ENCODE peak calls at places on chromosome 5, in ten cellular contexts. One of them, this sample, is unnamed.

GRCh38 chr5:98205691-98206461 is 567.6 kb upstream of the RGMB start:
- DNase-seq in heart left ventricle: no peak
- DNase-seq in spleen: no peak
- DNase-seq in ovary: no peak
- DNase-seq in A549: no peak
- DNase-seq in body of pancreas: no peak
- DNase-seq in HCT116: no peak
- DNase-seq in H1: no peak
- DNase-seq in IMR-90: peak; percentile 43
- DNase-seq in suprapubic skin: no peak
- DNase-seq in this sample: no peak

GRCh38 chr5:21140987-21141386 is 1153.0 kb upstream of the CDH18 start:
- DNase-seq in A549: no peak
- DNase-seq in H1: no peak
- DNase-seq in HCT116: no peak
- DNase-seq in ovary: no peak
- DNase-seq in heart left ventricle: no peak
- DNase-seq in spleen: no peak
- DNase-seq in IMR-90: no peak
- DNase-seq in body of pancreas: no peak
- DNase-seq in suprapubic skin: no peak
- DNase-seq in this sample: no peak

GRCh38 chr5:159638954-159639559 is 277.2 kb upstream of the ADRA1B start:
- DNase-seq in HCT116: no peak
- DNase-seq in body of pancreas: no peak
- DNase-seq in ovary: no peak
- DNase-seq in A549: no peak
- DNase-seq in suprapubic skin: no peak
- DNase-seq in spleen: no peak
- DNase-seq in H1: no peak
- DNase-seq in IMR-90: peak; percentile 4
- DNase-seq in heart left ventricle: no peak
- DNase-seq in this sample: no peak

GRCh38 chr5:169583101-169583423 is 511 bp upstream of the SPDL1 start:
- DNase-seq in HCT116: no peak
- DNase-seq in A549: no peak
- DNase-seq in spleen: no peak
- DNase-seq in body of pancreas: no peak
- DNase-seq in H1: no peak
- DNase-seq in heart left ventricle: no peak
- DNase-seq in IMR-90: no peak
- DNase-seq in ovary: no peak
- DNase-seq in suprapubic skin: no peak
- DNase-seq in this sample: no peak

GRCh38 chr5:81773574-81773973 is 22.7 kb upstream of the SSBP2 start:
- DNase-seq in suprapubic skin: no peak
- DNase-seq in HCT116: no peak
- DNase-seq in H1: no peak
- DNase-seq in spleen: no peak
- DNase-seq in IMR-90: no peak
- DNase-seq in heart left ventricle: no peak
- DNase-seq in A549: no peak
- DNase-seq in ovary: no peak
- DNase-seq in body of pancreas: no peak
- DNase-seq in this sample: no peak

GRCh38 chr5:133924221-133924920 is 44.1 kb downstream of the C5orf15 start:
- DNase-seq in spleen: no peak
- DNase-seq in HCT116: no peak
- DNase-seq in A549: no peak
- DNase-seq in ovary: no peak
- DNase-seq in IMR-90: no peak
- DNase-seq in heart left ventricle: no peak
- DNase-seq in H1: no peak
- DNase-seq in suprapubic skin: no peak
- DNase-seq in body of pancreas: no peak
- DNase-seq in this sample: no peak

GRCh38 chr5:14157494-14157782 is 14.3 kb downstream of the TRIO start:
- DNase-seq in body of pancreas: no peak
- DNase-seq in heart left ventricle: no peak
- DNase-seq in ovary: no peak
- DNase-seq in IMR-90: no peak
- DNase-seq in spleen: no peak
- DNase-seq in suprapubic skin: no peak
- DNase-seq in HCT116: no peak
- DNase-seq in H1: no peak
- DNase-seq in A549: no peak
- DNase-seq in this sample: no peak

GRCh38 chr5:122775713-122776084 is 819 bp downstream of the SNX2 start:
- DNase-seq in spleen: no peak
- DNase-seq in suprapubic skin: no peak
- DNase-seq in ovary: no peak
- DNase-seq in body of pancreas: no peak
- DNase-seq in H1: no peak
- DNase-seq in A549: no peak
- DNase-seq in HCT116: no peak
- DNase-seq in heart left ventricle: no peak
- DNase-seq in IMR-90: no peak
- DNase-seq in this sample: no peak

GRCh38 chr5:138339086-138339456 is 1.0 kb downstream of the FAM53C start:
- DNase-seq in A549: no peak
- DNase-seq in spleen: no peak
- DNase-seq in HCT116: no peak
- DNase-seq in ovary: no peak
- DNase-seq in body of pancreas: no peak
- DNase-seq in H1: no peak
- DNase-seq in suprapubic skin: no peak
- DNase-seq in IMR-90: no peak
- DNase-seq in heart left ventricle: no peak
- DNase-seq in this sample: peak; percentile 22

GRCh38 chr5:138336952-138337684 is 948 bp upstream of the FAM53C start:
- DNase-seq in heart left ventricle: peak; percentile 80
- DNase-seq in ovary: peak; percentile 91
- DNase-seq in A549: peak; percentile 81
- DNase-seq in IMR-90: peak; percentile 79
- DNase-seq in body of pancreas: peak; percentile 81
- DNase-seq in HCT116: peak; percentile 81
- DNase-seq in suprapubic skin: peak; percentile 93
- DNase-seq in H1: no peak
- DNase-seq in spleen: no peak
- DNase-seq in this sample: peak; percentile 78

GRCh38 chr5:138339464-138339863 is 1.4 kb downstream of the FAM53C start:
- DNase-seq in spleen: no peak
- DNase-seq in HCT116: no peak
- DNase-seq in H1: no peak
- DNase-seq in suprapubic skin: no peak
- DNase-seq in IMR-90: no peak
- DNase-seq in heart left ventricle: no peak
- DNase-seq in body of pancreas: no peak
- DNase-seq in A549: no peak
- DNase-seq in ovary: no peak
- DNase-seq in this sample: no peak

GRCh38 chr5:138338411-138339085 is 482 bp downstream of the FAM53C start:
- DNase-seq in spleen: no peak
- DNase-seq in A549: no peak
- DNase-seq in IMR-90: no peak
- DNase-seq in ovary: no peak
- DNase-seq in body of pancreas: no peak
- DNase-seq in HCT116: no peak
- DNase-seq in H1: no peak
- DNase-seq in suprapubic skin: no peak
- DNase-seq in heart left ventricle: no peak
- DNase-seq in this sample: no peak

DNA sequence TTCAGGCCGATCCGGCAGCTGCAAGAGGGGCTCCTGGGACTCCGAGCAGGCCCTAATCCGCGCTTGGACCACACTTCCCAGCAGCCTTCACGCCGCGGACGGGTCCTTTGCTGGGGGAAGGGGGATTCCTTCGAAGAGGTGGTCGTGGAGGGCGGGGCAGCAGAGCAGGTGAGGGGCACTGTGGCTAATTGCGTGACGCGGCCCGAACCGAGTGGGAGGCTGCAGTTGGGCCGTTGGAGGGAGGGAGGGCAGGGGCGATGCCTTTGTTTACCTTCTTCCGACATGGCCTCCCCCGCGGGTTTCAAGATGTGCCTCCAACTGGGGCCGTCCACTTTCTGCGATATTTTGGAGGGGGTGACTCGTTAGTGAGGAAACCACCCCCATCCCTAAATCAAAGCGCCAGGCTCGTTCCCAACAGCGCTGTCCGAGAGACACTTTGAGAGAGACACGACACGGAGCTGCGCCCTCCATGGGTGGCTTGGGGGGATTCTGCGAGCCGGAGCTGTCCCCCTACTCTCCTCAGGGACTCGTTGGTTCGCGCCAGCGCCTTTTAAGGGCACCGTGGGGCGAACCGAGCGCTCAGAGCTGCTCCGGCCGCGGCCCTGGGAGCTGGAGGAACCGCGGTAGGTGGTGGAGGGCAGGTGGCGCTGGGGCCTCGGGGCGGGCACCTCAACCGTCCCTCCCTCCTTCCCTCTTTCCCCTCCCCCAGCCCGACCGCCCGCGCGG is at the start of gene FAM53C:
- DNase-seq in A549: peak; percentile 84
- DNase-seq in H1: peak; percentile 71
- DNase-seq in suprapubic skin: peak; percentile 95
- DNase-seq in heart left ventricle: peak; percentile 94
- DNase-seq in body of pancreas: peak; percentile 95
- DNase-seq in IMR-90: peak; percentile 89
- DNase-seq in HCT116: peak; percentile 89
- DNase-seq in spleen: peak; percentile 99
- DNase-seq in ovary: peak; percentile 93
- DNase-seq in this sample: peak; percentile 88
- TF ChIP-seq POLR2A in A549: peak; percentile 100
- TF ChIP-seq POLR2A in H1: peak; percentile 99
- TF ChIP-seq POLR2A in suprapubic skin: peak; percentile 99
- TF ChIP-seq POLR2A in heart left ventricle: peak; percentile 99
- TF ChIP-seq POLR2A in body of pancreas: peak; percentile 100
- TF ChIP-seq POLR2A in IMR-90: peak; percentile 100
- TF ChIP-seq POLR2A in HCT116: peak; percentile 99
- TF ChIP-seq POLR2A in spleen: peak; percentile 98
- TF ChIP-seq POLR2A in ovary: peak; percentile 96
- TF ChIP-seq POLR2A in this sample: peak; percentile 91

GRCh38 chr5:92662741-92663140 is 918.3 kb downstream of the NR2F1-AS1 start:
- DNase-seq in suprapubic skin: no peak
- DNase-seq in HCT116: no peak
- DNase-seq in H1: no peak
- DNase-seq in IMR-90: no peak
- DNase-seq in A549: no peak
- DNase-seq in ovary: no peak
- DNase-seq in spleen: no peak
- DNase-seq in body of pancreas: no peak
- DNase-seq in heart left ventricle: no peak
- DNase-seq in this sample: no peak

DNA sequence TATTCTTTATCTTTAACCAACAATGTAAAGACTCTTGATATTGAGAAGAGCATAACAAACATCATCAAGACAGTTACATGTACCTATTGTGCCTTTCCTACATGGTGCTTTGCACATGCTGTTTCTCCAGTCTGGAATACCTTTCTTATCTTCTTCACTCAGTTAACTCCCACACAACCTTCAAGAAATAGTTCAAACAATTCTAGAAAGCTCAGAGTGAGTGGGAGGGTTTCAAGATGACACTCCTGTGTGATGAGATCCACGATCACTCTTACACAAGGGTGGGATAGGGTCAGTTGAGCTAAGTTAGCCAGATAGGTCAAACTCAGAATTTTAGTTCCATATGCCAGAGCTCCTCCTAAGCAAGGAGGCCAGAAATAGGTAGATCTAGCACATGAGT is 915.5 kb downstream of the NR2F1-AS1 start:
- DNase-seq in body of pancreas: no peak
- DNase-seq in ovary: no peak
- DNase-seq in spleen: no peak
- DNase-seq in heart left ventricle: no peak
- DNase-seq in A549: no peak
- DNase-seq in HCT116: no peak
- DNase-seq in H1: no peak
- DNase-seq in suprapubic skin: no peak
- DNase-seq in IMR-90: no peak
- DNase-seq in this sample: no peak
- TF ChIP-seq CTCF in body of pancreas: no peak
- TF ChIP-seq CTCF in ovary: no peak
- TF ChIP-seq CTCF in spleen: no peak
- TF ChIP-seq CTCF in heart left ventricle: no peak
- TF ChIP-seq CTCF in A549: no peak
- TF ChIP-seq CTCF in HCT116: no peak
- TF ChIP-seq CTCF in H1: no peak
- TF ChIP-seq CTCF in suprapubic skin: no peak
- TF ChIP-seq CTCF in IMR-90: no peak
- TF ChIP-seq CTCF in this sample: no peak

GRCh38 chr5:126526493-126526892 is 68.5 kb downstream of the ALDH7A1 start:
- DNase-seq in H1: no peak
- DNase-seq in IMR-90: no peak
- DNase-seq in body of pancreas: no peak
- DNase-seq in suprapubic skin: no peak
- DNase-seq in HCT116: no peak
- DNase-seq in heart left ventricle: no peak
- DNase-seq in A549: no peak
- DNase-seq in ovary: no peak
- DNase-seq in spleen: no peak
- DNase-seq in this sample: no peak

GRCh38 chr5:126527158-126527557 is 67.9 kb downstream of the ALDH7A1 start:
- DNase-seq in body of pancreas: no peak
- DNase-seq in A549: no peak
- DNase-seq in heart left ventricle: no peak
- DNase-seq in suprapubic skin: no peak
- DNase-seq in spleen: no peak
- DNase-seq in ovary: no peak
- DNase-seq in HCT116: no peak
- DNase-seq in H1: no peak
- DNase-seq in IMR-90: no peak
- DNase-seq in this sample: no peak

GRCh38 chr5:126527892-126528291 is 67.1 kb downstream of the ALDH7A1 start:
- DNase-seq in H1: no peak
- DNase-seq in IMR-90: peak; percentile 98
- DNase-seq in body of pancreas: no peak
- DNase-seq in suprapubic skin: no peak
- DNase-seq in spleen: no peak
- DNase-seq in HCT116: no peak
- DNase-seq in A549: no peak
- DNase-seq in ovary: no peak
- DNase-seq in heart left ventricle: no peak
- DNase-seq in this sample: no peak

GRCh38 chr5:126523818-126524522 is 71.0 kb downstream of the ALDH7A1 start:
- DNase-seq in suprapubic skin: no peak
- DNase-seq in IMR-90: peak; percentile 14
- DNase-seq in body of pancreas: no peak
- DNase-seq in ovary: no peak
- DNase-seq in A549: no peak
- DNase-seq in spleen: no peak
- DNase-seq in heart left ventricle: no peak
- DNase-seq in H1: no peak
- DNase-seq in HCT116: no peak
- DNase-seq in this sample: no peak

DNA sequence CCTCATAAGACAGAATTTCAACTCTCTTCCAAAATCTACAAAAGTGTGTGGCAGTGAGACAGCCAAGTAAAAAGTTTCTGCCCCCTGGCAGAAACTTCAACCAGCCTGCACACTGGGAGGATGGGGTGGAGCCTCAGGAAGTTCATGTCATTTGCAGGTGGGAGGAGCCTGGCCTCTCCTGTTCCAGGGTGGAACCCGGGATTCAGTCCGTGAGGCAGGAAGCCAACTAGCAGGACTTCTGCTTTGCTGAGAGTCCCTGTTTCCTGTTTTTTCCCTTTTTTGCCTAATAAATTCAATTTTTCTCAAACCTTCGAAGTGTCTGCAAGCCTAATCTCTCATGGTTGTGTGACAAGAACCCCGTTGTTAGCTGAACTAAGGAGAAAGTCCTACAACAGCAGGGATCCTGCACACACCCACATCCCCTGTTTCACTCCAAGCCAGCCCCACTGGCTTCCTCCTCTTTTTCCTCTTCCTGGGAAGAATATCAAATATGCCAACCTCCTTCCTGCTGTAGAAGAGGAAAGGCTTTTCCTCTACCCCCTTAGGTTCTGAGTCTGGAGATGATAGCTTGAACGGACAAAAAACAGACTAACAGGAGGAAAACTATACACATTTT is 69.3 kb downstream of the ALDH7A1 start:
- DNase-seq in IMR-90: peak; percentile 31
- DNase-seq in A549: no peak
- DNase-seq in spleen: no peak
- DNase-seq in HCT116: peak; percentile 12
- DNase-seq in suprapubic skin: peak; percentile 86
- DNase-seq in ovary: peak; percentile 89
- DNase-seq in H1: no peak
- DNase-seq in body of pancreas: peak; percentile 56
- DNase-seq in heart left ventricle: peak; percentile 88
- DNase-seq in this sample: peak; percentile 45
- TF ChIP-seq POLR2A in IMR-90: no peak
- TF ChIP-seq POLR2A in A549: no peak
- TF ChIP-seq POLR2A in spleen: no peak
- TF ChIP-seq POLR2A in HCT116: no peak
- TF ChIP-seq POLR2A in suprapubic skin: no peak
- TF ChIP-seq POLR2A in ovary: peak; percentile 52
- TF ChIP-seq POLR2A in H1: no peak
- TF ChIP-seq POLR2A in body of pancreas: no peak
- TF ChIP-seq POLR2A in heart left ventricle: peak; percentile 49
- TF ChIP-seq POLR2A in this sample: no peak

GRCh38 chr5:64292611-64293215 is 127.1 kb downstream of the RNF180 start:
- DNase-seq in suprapubic skin: no peak
- DNase-seq in HCT116: no peak
- DNase-seq in H1: no peak
- DNase-seq in body of pancreas: no peak
- DNase-seq in ovary: no peak
- DNase-seq in IMR-90: no peak
- DNase-seq in heart left ventricle: no peak
- DNase-seq in A549: no peak
- DNase-seq in spleen: no peak
- DNase-seq in this sample: no peak
- TF ChIP-seq CTCF in suprapubic skin: no peak
- TF ChIP-seq CTCF in HCT116: no peak
- TF ChIP-seq CTCF in H1: no peak
- TF ChIP-seq CTCF in body of pancreas: no peak
- TF ChIP-seq CTCF in ovary: no peak
- TF ChIP-seq CTCF in IMR-90: no peak
- TF ChIP-seq CTCF in heart left ventricle: no peak
- TF ChIP-seq CTCF in A549: no peak
- TF ChIP-seq CTCF in spleen: no peak
- TF ChIP-seq CTCF in this sample: no peak